ENCODE peak calls at places on chromosomes 3 and 15, in eight cellular contexts. U is fibroblast of lung, E is breast epithelium, N is WERI-Rb-1, O is heart right ventricle, K is uterus, Y is adrenal gland, T is heart left ventricle. J is an unnamed sample.

GRCh38 chr3:15486979-15487378 is 34.5 kb downstream of the COLQ start:
- DNase-seq in K (no peak), N (no peak), T (no peak), E (no peak), Y (no peak), O (no peak), U (no peak), J (no peak)

GRCh38 chr15:96330450-96331140 is at the start of gene NR2F2:
- DNase-seq in Y (peak), E (peak), O (peak), N (peak), T (peak), U (peak), K (peak), J (peak)

GRCh38 chr3:12974819-12975218 is 98.4 kb downstream of the IQSEC1 start:
- DNase-seq in U (no peak), N (no peak), O (no peak), Y (no peak), K (no peak), T (peak), E (no peak), J (no peak)

GRCh38 chr15:48265145-48265544 is 59.0 kb downstream of the SLC12A1 start:
- DNase-seq in T (no peak), E (no peak), U (no peak), K (no peak), N (no peak), Y (no peak), O (no peak), J (no peak)

GRCh38 chr3:126129408-126129891 is 45.5 kb upstream of the SLC41A3 start:
- DNase-seq in O (peak), K (peak), E (peak), N (peak), T (no peak), Y (peak), U (no peak), J (peak)

GRCh38 chr15:70271422-70272088 is 173.8 kb upstream of the TLE3 start:
- DNase-seq in O (no peak), N (peak), Y (peak), E (no peak), U (peak), K (peak), T (peak), J (no peak)

GRCh38 chr3:48110463-48110862 is 77.8 kb downstream of the CDC25A start:
- DNase-seq in E (no peak), T (no peak), Y (no peak), K (no peak), U (no peak), N (no peak), O (no peak), J (no peak)

GRCh38 chr15:52657338-52657737 is 21.9 kb downstream of the ATOSA start:
- DNase-seq in U (peak), Y (peak), O (no peak), T (no peak), N (no peak), E (no peak), K (no peak), J (no peak)

GRCh38 chr3:99974989-99975388 is 139.3 kb downstream of the FILIP1L start:
- DNase-seq in N (no peak), Y (no peak), T (no peak), O (no peak), U (no peak), E (no peak), K (no peak), J (no peak)

GRCh38 chr15:33675246-33675645 is 293.1 kb upstream of the CHRM5 start:
- DNase-seq in N (peak), U (peak), E (no peak), O (no peak), K (no peak), Y (no peak), T (no peak), J (no peak)

GRCh38 chr3:102190340-102190723 is 244.5 kb upstream of the ZPLD1 start:
- DNase-seq in U (no peak), E (peak), Y (no peak), O (no peak), N (no peak), T (no peak), K (no peak), J (no peak)

GRCh38 chr15:39191871-39192281 is 389.0 kb upstream of the THBS1 start:
- DNase-seq in N (no peak), K (no peak), Y (no peak), O (no peak), T (no peak), U (peak), E (no peak), J (no peak)

GRCh38 chr3:133750201-133750748 is 4.1 kb downstream of the TF start:
- DNase-seq in U (no peak), E (no peak), T (no peak), K (no peak), O (peak), Y (no peak), N (peak), J (no peak)

GRCh38 chr15:94432279-94432678 is 200.9 kb downstream of the MCTP2 start:
- DNase-seq in U (no peak), Y (no peak), T (no peak), K (no peak), N (no peak), O (no peak), E (no peak), J (no peak)

GRCh38 chr15:101399431-101399830 is 90.1 kb downstream of the PCSK6 start:
- DNase-seq in N (no peak), O (no peak), K (no peak), T (no peak), E (no peak), Y (no peak), U (no peak), J (no peak)

GRCh38 chr3:80192871-80193270 is 425.1 kb upstream of the ROBO1 start:
- DNase-seq in T (no peak), K (no peak), E (no peak), O (no peak), Y (no peak), N (no peak), U (peak), J (no peak)

GRCh38 chr3:13264468-13264795 is 155.7 kb downstream of the NUP210 start:
- DNase-seq in U (no peak), O (no peak), E (no peak), T (no peak), N (no peak), K (no peak), Y (no peak), J (no peak)

GRCh38 chr3:12549971-12550760 is 4.9 kb upstream of the MKRN2OS start:
- DNase-seq in K (no peak), E (no peak), N (no peak), Y (no peak), O (no peak), U (no peak), T (no peak), J (no peak)

GRCh38 chr3:171878441-171879225 is 35.5 kb downstream of the TMEM212 start:
- DNase-seq in T (no peak), Y (no peak), K (no peak), E (no peak), U (peak), O (no peak), N (peak), J (no peak)

GRCh38 chr3:108189477-108189876 is 32.7 kb downstream of the IFT57 start:
- DNase-seq in U (no peak), N (no peak), K (no peak), E (no peak), O (no peak), T (no peak), Y (no peak), J (no peak)

GRCh38 chr3:126373146-126373613 is 16.0 kb upstream of the KLF15 start:
- DNase-seq in K (no peak), N (no peak), U (no peak), Y (peak), O (no peak), E (no peak), T (no peak), J (no peak)

GRCh38 chr3:32105291-32106131 is 909 bp upstream of the GPD1L start:
- DNase-seq in K (no peak), T (no peak), U (no peak), N (no peak), Y (no peak), O (no peak), E (no peak), J (no peak)

GRCh38 chr3:24299801-24300626 is 194.6 kb downstream of the THRB start:
- DNase-seq in E (peak), O (no peak), N (no peak), T (no peak), Y (no peak), K (no peak), U (peak), J (no peak)

GRCh38 chr3:5057857-5058324 is 64.2 kb upstream of the ARL8B start:
- DNase-seq in O (peak), E (peak), K (peak), U (peak), Y (peak), T (peak), N (peak), J (peak)

GRCh38 chr3:105366302-105367062 is at the start of gene ALCAM:
- DNase-seq in U (peak), E (peak), O (peak), N (peak), T (peak), Y (peak), K (peak), J (peak)

GRCh38 chr3:160286231-160286630 is 61.0 kb downstream of the C3orf80 start:
- DNase-seq in O (no peak), T (no peak), U (no peak), Y (no peak), E (no peak), K (no peak), N (no peak), J (no peak)

GRCh38 chr3:50642382-50642781 is 25.4 kb downstream of the MAPKAPK3 start:
- DNase-seq in N (no peak), O (no peak), U (no peak), T (no peak), K (no peak), E (no peak), Y (no peak), J (no peak)

GRCh38 chr15:59290311-59291213 is 82.1 kb downstream of the MYO1E start:
- DNase-seq in O (no peak), K (no peak), T (no peak), Y (no peak), N (no peak), U (no peak), E (no peak), J (no peak)

GRCh38 chr15:81085213-81085612 is 48.9 kb upstream of the CFAP161 start:
- DNase-seq in K (no peak), O (no peak), N (no peak), Y (no peak), T (no peak), E (no peak), U (no peak), J (no peak)

GRCh38 chr3:149596136-149596770 is 61.6 kb downstream of the WWTR1 start:
- DNase-seq in U (peak), N (no peak), E (no peak), O (no peak), K (no peak), T (no peak), Y (peak), J (no peak)

GRCh38 chr3:30893678-30894325 is 659 bp downstream of the GADL1 start:
- DNase-seq in O (no peak), U (no peak), E (no peak), N (no peak), Y (no peak), K (no peak), T (no peak), J (no peak)

GRCh38 chr3:180018588-180018987 is 18.1 kb downstream of the PEX5L start:
- DNase-seq in N (peak), U (no peak), E (no peak), T (no peak), O (no peak), Y (no peak), K (no peak), J (no peak)

GRCh38 chr15:89018235-89018634 is 70.0 kb upstream of the ABHD2 start:
- DNase-seq in T (peak), K (peak), E (no peak), O (peak), Y (peak), N (no peak), U (peak), J (peak)

GRCh38 chr3:30721314-30721634 is 114.9 kb downstream of the TGFBR2 start:
- DNase-seq in O (no peak), N (no peak), U (no peak), T (no peak), Y (no peak), E (no peak), K (no peak), J (no peak)

GRCh38 chr15:45378913-45379262 is 544 bp upstream of the GATM start:
- DNase-seq in Y (no peak), E (no peak), U (no peak), K (no peak), T (peak), O (no peak), N (no peak), J (peak)

GRCh38 chr3:53236112-53236841 is 19.5 kb downstream of the TKT start:
- DNase-seq in U (peak), T (peak), Y (peak), E (no peak), O (peak), N (no peak), K (peak), J (peak)

GRCh38 chr15:68787609-68788264 is 33.0 kb downstream of the ANP32A start:
- DNase-seq in T (no peak), E (no peak), N (no peak), U (no peak), Y (no peak), K (no peak), O (no peak), J (no peak)

GRCh38 chr3:191329654-191330308 is 545 bp downstream of the UTS2B start:
- DNase-seq in K (peak), T (peak), U (peak), Y (peak), E (peak), N (peak), O (peak), J (peak)

GRCh38 chr15:81575436-81576123 is 201.6 kb upstream of the TMC3 start:
- DNase-seq in E (no peak), K (no peak), O (no peak), U (no peak), N (no peak), T (no peak), Y (no peak), J (no peak)

DNA sequence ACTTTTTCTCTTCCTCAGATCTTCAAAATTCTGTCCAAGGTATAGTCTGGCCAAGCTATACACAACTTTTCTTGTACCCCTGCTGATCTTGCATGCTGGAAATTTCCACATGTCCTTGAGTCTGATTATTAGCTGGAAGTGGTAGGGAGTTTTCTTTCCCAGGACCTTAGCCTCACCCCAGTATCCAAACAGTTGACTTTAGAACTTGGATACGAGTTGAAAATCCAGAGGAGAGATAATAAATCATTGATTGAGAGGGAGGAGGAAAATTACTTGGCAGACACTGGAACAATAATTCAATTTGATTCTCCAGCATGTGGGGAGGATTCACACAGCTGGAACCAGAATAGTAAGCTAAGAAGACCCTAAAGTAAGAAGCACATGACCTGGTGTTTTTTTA is 116.5 kb downstream of the IL5RA start:
- DNase-seq in K (no peak), E (no peak), Y (no peak), N (no peak), O (no peak), U (no peak), T (no peak), J (no peak)
- H3K4me3 ChIP-seq in K (no peak), E (no peak), Y (no peak), N (no peak), O (no peak), U (no peak), T (no peak), J (no peak)

GRCh38 chr15:84981054-84981710 is 474 bp upstream of the PDE8A start:
- DNase-seq in T (peak), E (peak), Y (peak), K (peak), O (peak), N (peak), U (peak), J (peak)
- TF ChIP-seq CTCF in T (peak), E (peak), Y (peak), K (peak), O (no peak), N (no peak), U (no peak), J (no peak)

DNA sequence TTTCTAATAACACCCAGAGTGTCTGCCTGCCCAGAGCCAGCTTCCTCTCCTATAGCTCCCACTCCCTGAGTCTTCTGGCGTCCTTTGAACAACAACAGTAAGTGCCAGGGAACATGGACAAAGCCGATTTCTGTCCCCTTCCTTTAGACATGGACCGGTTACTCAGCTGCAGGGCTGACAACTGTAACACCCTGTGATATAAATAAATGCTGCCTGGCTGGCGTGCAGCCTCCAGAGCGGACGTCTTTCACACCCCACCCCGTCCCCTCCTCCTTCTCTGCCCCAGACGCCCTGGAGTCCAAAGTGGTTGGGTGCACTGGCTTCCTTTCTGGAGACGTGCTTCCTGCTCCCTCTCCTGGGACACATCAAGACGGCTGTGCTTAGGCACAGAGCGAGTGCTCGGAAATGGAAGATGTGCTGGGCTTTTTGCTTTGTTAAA is 281.9 kb upstream of the LRRFIP2 start:
- DNase-seq in E (peak), N (no peak), Y (peak), O (peak), K (peak), T (peak), U (no peak), J (no peak)
- H3K4me3 ChIP-seq in E (no peak), N (no peak), Y (no peak), O (peak), K (no peak), T (no peak), U (no peak), J (no peak)

GRCh38 chr3:156461889-156462288 is 93.0 kb downstream of the SSR3 start:
- DNase-seq in N (no peak), K (no peak), E (no peak), U (no peak), O (no peak), T (no peak), Y (no peak), J (no peak)
- TF ChIP-seq CTCF in N (no peak), K (no peak), E (no peak), U (no peak), O (no peak), T (no peak), Y (no peak), J (no peak)

DNA sequence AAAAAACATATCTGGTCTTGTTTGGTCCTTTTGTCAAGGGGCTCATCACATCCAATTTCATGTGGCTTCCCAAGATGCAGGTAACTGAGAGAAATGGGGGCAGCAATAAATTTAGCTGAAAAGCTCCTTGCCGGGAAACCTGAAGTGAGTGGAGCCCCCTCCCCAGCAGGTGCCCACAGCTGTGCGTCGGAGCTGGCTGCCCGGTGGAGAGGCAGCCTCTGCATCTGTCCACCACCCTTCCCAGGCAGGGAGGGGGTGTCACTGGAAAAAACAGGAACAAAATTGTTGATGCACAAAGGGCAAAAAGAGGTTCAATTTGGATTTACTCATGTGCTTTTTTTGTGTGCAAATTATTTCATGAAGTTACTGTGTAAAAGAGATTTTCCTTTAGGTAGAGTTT is 249.4 kb upstream of the LYSMD4 start:
- DNase-seq in O (no peak), N (no peak), E (no peak), T (no peak), U (no peak), Y (no peak), K (no peak), J (no peak)
- H3K4me3 ChIP-seq in O (no peak), N (no peak), E (no peak), T (no peak), U (no peak), Y (no peak), K (no peak), J (no peak)

GRCh38 chr3:111210003-111210699 is 138.5 kb downstream of the NECTIN3 start:
- DNase-seq in T (no peak), U (peak), O (no peak), Y (no peak), E (no peak), K (no peak), N (no peak), J (no peak)
- TF ChIP-seq CTCF in T (no peak), U (peak), O (no peak), Y (no peak), E (no peak), K (no peak), N (no peak), J (no peak)